ENCODE peak calls at places on chromosome 9, in nine cellular contexts. I is psoas muscle, Z is thoracic aorta, F is stomach, T is fibroblast of pulmonary artery, P is uterus, G is ovary, D is BE2C, M is astrocyte of the spinal cord. U is an unnamed sample.

GRCh38 chr9:128121924-128122808 is 5.4 kb downstream of the PTGES2 start:
- DNase-seq in I (peak; percentile 46), Z (no peak), F (peak; percentile 22), T (no peak), P (no peak), G (no peak), D (no peak), M (no peak), U (no peak)

GRCh38 chr9:125861405-125862063 is 114.4 kb downstream of the PBX3 start:
- DNase-seq in I (no peak), Z (no peak), F (no peak), T (peak; percentile 57), P (no peak), G (no peak), D (no peak), M (no peak), U (no peak)

GRCh38 chr9:91210318-91210717 is 151.4 kb downstream of the AUH start:
- DNase-seq in I (no peak), Z (no peak), F (no peak), T (no peak), P (no peak), G (no peak), D (no peak), M (no peak), U (no peak)

GRCh38 chr9:13053504-13053903 is 226.0 kb downstream of the MPDZ start:
- DNase-seq in I (no peak), Z (no peak), F (no peak), T (no peak), P (no peak), G (no peak), D (no peak), M (no peak), U (no peak)

GRCh38 chr9:97638666-97639065 is 5.0 kb downstream of the NCBP1 start:
- DNase-seq in I (no peak), Z (no peak), F (no peak), T (no peak), P (no peak), G (no peak), D (no peak), M (no peak), U (no peak)

GRCh38 chr9:4301302-4301701 is 1.4 kb upstream of the GLIS3 start:
- DNase-seq in I (no peak), Z (no peak), F (no peak), T (peak; percentile 79), P (no peak), G (no peak), D (no peak), M (peak; percentile 78), U (peak; percentile 69)

GRCh38 chr9:91100878-91101450 is 260.8 kb downstream of the AUH start:
- DNase-seq in I (peak; percentile 92), Z (no peak), F (no peak), T (no peak), P (peak; percentile 65), G (no peak), D (no peak), M (peak; percentile 66), U (peak; percentile 58)

GRCh38 chr9:130276121-130276520 is 10.6 kb downstream of the HMCN2 start:
- DNase-seq in I (no peak), Z (no peak), F (no peak), T (no peak), P (no peak), G (no peak), D (no peak), M (peak; percentile 74), U (peak; percentile 23)

GRCh38 chr9:136903041-136903554 is 16.8 kb downstream of the TRAF2 start:
- DNase-seq in I (no peak), Z (no peak), F (peak; percentile 55), T (no peak), P (no peak), G (no peak), D (no peak), M (no peak), U (no peak)
- H3K4me3 ChIP-seq in I (peak overlapping the region; percentile 42), Z (peak overlapping the region; percentile 54), F (no peak overlapping the region), T (no peak overlapping the region), P (no peak overlapping the region), G (no peak overlapping the region), D (no peak overlapping the region), M (no peak overlapping the region), U (no peak overlapping the region)

DNA sequence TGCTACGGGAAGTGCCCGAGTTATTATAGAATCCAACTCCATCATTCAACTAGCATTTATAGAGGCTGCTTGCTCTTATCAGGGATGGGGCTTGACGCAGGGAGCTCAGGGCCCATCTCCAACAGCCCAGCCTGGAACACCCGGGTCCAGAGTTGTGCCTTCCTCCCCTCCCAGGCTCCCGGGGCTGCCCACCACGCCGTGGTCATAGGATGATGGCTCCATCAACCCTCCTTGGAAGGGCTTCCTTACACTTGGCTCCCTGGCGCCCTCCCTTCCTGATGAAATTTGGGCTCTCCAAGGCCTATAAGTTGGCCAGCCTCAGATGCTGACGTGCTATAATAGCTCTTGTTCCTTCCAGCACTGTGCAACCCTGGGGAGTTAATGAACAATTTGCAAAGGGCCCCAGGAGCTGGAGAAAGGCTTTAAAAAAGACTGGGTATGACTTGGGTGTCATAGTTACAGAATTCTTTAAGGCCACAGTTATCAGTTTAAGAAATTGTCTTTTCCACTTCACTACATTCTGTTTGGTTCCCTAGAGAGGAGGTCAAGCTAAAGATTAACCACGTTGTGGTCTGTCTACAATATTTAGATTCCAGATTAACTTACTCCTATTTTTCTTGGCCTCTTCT is 42.5 kb upstream of the GADD45G start:
- DNase-seq in I (no peak), Z (no peak), F (no peak), T (peak; percentile 8), P (no peak), G (no peak), D (no peak), M (peak; percentile 59), U (peak; percentile 81)
- TF ChIP-seq CTCF in I (no peak), Z (no peak), F (no peak), T (no peak), P (no peak), G (no peak), D (no peak), M (no peak), U (peak; percentile 3)

GRCh38 chr9:131297903-131298302 is 8.4 kb downstream of the PLPP7 start:
- DNase-seq in I (peak; percentile 66), Z (no peak), F (no peak), T (peak; percentile 10), P (no peak), G (no peak), D (no peak), M (no peak), U (no peak)

GRCh38 chr9:131298816-131299215 is 9.3 kb downstream of the PLPP7 start:
- DNase-seq in I (peak; percentile 50), Z (no peak), F (no peak), T (no peak), P (no peak), G (no peak), D (no peak), M (no peak), U (no peak)

GRCh38 chr9:131298341-131298740 is 8.8 kb downstream of the PLPP7 start:
- DNase-seq in I (peak; percentile 43), Z (no peak), F (no peak), T (no peak), P (no peak), G (no peak), D (no peak), M (no peak), U (no peak)

GRCh38 chr9:131296906-131297500 is 7.5 kb downstream of the PLPP7 start:
- DNase-seq in I (peak; percentile 51), Z (no peak), F (no peak), T (no peak), P (no peak), G (no peak), D (no peak), M (no peak), U (no peak)

DNA sequence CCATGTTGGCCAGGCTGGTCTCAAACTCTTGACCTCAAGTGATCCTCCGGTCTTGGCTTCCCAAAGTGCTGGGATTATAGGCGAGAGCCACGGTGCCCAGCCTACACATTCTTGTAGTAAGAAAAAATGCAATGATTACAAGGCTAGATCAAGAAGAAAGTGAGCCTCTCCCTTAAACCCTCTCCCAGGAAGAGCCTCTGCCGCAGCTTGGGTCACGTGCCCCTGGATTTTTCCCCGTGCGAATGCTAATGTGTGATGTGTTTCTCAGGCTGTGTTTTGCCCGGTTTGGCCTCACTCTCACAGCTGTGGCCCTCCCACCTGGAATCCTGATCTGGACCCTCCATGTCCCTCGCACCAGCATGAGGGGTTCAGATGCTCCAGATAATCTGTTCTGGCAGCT is 6.9 kb downstream of the PLPP7 start:
- DNase-seq in I (peak; percentile 45), Z (no peak), F (no peak), T (no peak), P (no peak), G (no peak), D (no peak), M (no peak), U (no peak)
- H3K4me3 ChIP-seq in I (no peak overlapping the region), Z (no peak overlapping the region), F (no peak overlapping the region), T (no peak overlapping the region), P (no peak overlapping the region), G (no peak overlapping the region), D (no peak overlapping the region), M (no peak overlapping the region), U (no peak overlapping the region)

GRCh38 chr9:77221431-77221830 is 44.1 kb downstream of the VPS13A start:
- DNase-seq in I (no peak), Z (no peak), F (no peak), T (no peak), P (no peak), G (no peak), D (no peak), M (peak; percentile 25), U (no peak)

GRCh38 chr9:77212801-77213200 is 35.5 kb downstream of the VPS13A start:
- DNase-seq in I (no peak), Z (no peak), F (no peak), T (no peak), P (no peak), G (no peak), D (no peak), M (no peak), U (no peak)

GRCh38 chr9:77211561-77211960 is 34.2 kb downstream of the VPS13A start:
- DNase-seq in I (no peak), Z (no peak), F (no peak), T (no peak), P (no peak), G (no peak), D (no peak), M (no peak), U (no peak)

GRCh38 chr9:77218612-77219011 is 41.3 kb downstream of the VPS13A start:
- DNase-seq in I (no peak), Z (no peak), F (no peak), T (peak; percentile 69), P (no peak), G (no peak), D (no peak), M (peak; percentile 55), U (peak; percentile 72)

GRCh38 chr9:77215874-77216273 is 38.5 kb downstream of the VPS13A start:
- DNase-seq in I (no peak), Z (no peak), F (no peak), T (peak; percentile 41), P (no peak), G (no peak), D (peak; percentile 14), M (peak; percentile 19), U (peak; percentile 74)
- TF ChIP-seq CTCF in I (peak; percentile 27), Z (no peak), F (no peak), T (peak; percentile 24), P (no peak), G (no peak), D (peak; percentile 60), M (peak; percentile 44), U (peak; percentile 57)

DNA sequence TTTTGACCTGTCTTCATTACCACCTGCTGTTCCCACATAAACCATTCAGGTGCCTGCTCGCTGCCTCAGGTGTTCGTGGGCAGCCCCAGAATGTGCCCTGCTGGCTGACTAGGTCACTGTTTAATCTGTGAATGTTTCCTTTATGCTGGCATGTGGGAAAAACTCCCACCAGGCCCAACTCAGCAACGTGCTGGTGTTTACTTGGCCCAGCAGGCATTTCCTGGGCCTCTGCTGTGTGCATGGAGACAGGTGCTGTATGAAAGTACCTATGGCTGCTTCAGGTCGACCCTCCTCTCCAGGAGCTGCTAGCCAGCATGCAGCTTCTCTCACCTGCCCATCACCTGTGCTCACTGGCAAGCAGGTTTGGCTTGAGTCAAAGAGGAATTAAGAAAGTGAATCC is 65.8 kb downstream of the RAD23B start:
- DNase-seq in I (no peak), Z (no peak), F (no peak), T (no peak), P (no peak), G (no peak), D (no peak), M (no peak), U (no peak)
- H3K4me3 ChIP-seq in I (no peak overlapping the region), Z (no peak overlapping the region), F (no peak overlapping the region), T (no peak overlapping the region), P (no peak overlapping the region), G (no peak overlapping the region), D (no peak overlapping the region), M (no peak overlapping the region), U (no peak overlapping the region)